ENCODE peak calls at places on chromosomes 3 and 15, in seven cellular contexts. Y is AG04450, Q is fibroblast of the aortic adventitia, H is left lung, M is thoracic aorta, R is NB4, G is pancreas. Z is an unnamed sample.

GRCh38 chr3:180284331-180285110 is 247.8 kb upstream of the PEX5L start:
- DNase-seq in Y (no peak), Q (peak), H (no peak), M (no peak), R (no peak), G (no peak), Z (no peak)

GRCh38 chr3:101941253-101942039 is 92.1 kb downstream of the NFKBIZ start:
- DNase-seq in Y (no peak), Q (peak), H (no peak), M (no peak), R (no peak), G (no peak), Z (peak)

GRCh38 chr3:77053769-77054168 is 13.9 kb downstream of the ROBO2 start:
- DNase-seq in Y (no peak), Q (no peak), H (no peak), M (no peak), R (no peak), G (no peak), Z (no peak)

GRCh38 chr3:132721479-132722164 is 587 bp downstream of the NPHP3 start:
- DNase-seq in Y (no peak), Q (peak), H (peak), M (peak), R (peak), G (peak), Z (peak)

GRCh38 chr15:29065571-29065970 is 179.8 kb downstream of the APBA2 start:
- DNase-seq in Y (no peak), Q (no peak), H (no peak), M (no peak), R (no peak), G (no peak), Z (no peak)

GRCh38 chr15:42332331-42332730 is 27.0 kb upstream of the CAPN3 start:
- DNase-seq in Y (no peak), Q (peak), H (no peak), M (no peak), R (no peak), G (no peak), Z (no peak)

GRCh38 chr15:33910741-33911140 is 57.6 kb upstream of the CHRM5 start:
- DNase-seq in Y (peak), Q (peak), H (no peak), M (no peak), R (no peak), G (no peak), Z (no peak)

GRCh38 chr15:75731248-75732100 is 18.8 kb upstream of the CSPG4 start:
- DNase-seq in Y (no peak), Q (no peak), H (peak), M (no peak), R (peak), G (no peak), Z (no peak)

GRCh38 chr3:13222131-13222530 is 148.9 kb upstream of the IQSEC1 start:
- DNase-seq in Y (no peak), Q (no peak), H (no peak), M (no peak), R (no peak), G (no peak), Z (no peak)

GRCh38 chr3:47984089-47984759 is 32.0 kb downstream of the MAP4 start:
- DNase-seq in Y (peak), Q (peak), H (no peak), M (peak), R (no peak), G (no peak), Z (peak)

GRCh38 chr3:35739964-35740527 is 100.7 kb downstream of the ARPP21 start:
- DNase-seq in Y (no peak), Q (no peak), H (no peak), M (no peak), R (no peak), G (no peak), Z (no peak)

GRCh38 chr15:65101418-65101890 is 13.5 kb downstream of the UBAP1L start:
- DNase-seq in Y (peak), Q (peak), H (peak), M (no peak), R (peak), G (peak), Z (no peak)

GRCh38 chr15:29270169-29270955 is 740 bp upstream of the NSMCE3 start:
- DNase-seq in Y (no peak), Q (peak), H (no peak), M (no peak), R (peak), G (no peak), Z (peak)

GRCh38 chr3:187773963-187774789 is 28.9 kb upstream of the BCL6 start:
- DNase-seq in Y (no peak), Q (no peak), H (peak), M (no peak), R (peak), G (no peak), Z (no peak)

GRCh38 chr3:143226678-143227291 is 107.2 kb downstream of the CHST2 start:
- DNase-seq in Y (no peak), Q (no peak), H (no peak), M (no peak), R (no peak), G (no peak), Z (no peak)

GRCh38 chr15:41494922-41495735 is 1.5 kb downstream of the ITPKA start:
- DNase-seq in Y (no peak), Q (no peak), H (no peak), M (no peak), R (no peak), G (peak), Z (no peak)

GRCh38 chr15:50051811-50052419 is 67.1 kb downstream of the ATP8B4 start:
- DNase-seq in Y (peak), Q (peak), H (peak), M (no peak), R (peak), G (no peak), Z (no peak)

GRCh38 chr3:166052440-166052839 is 215.2 kb upstream of the BCHE start:
- DNase-seq in Y (no peak), Q (no peak), H (no peak), M (no peak), R (peak), G (no peak), Z (no peak)

GRCh38 chr15:77497942-77498361 is 77.3 kb downstream of the HMG20A start:
- DNase-seq in Y (no peak), Q (peak), H (no peak), M (no peak), R (no peak), G (no peak), Z (peak)

GRCh38 chr15:96349034-96349932 is 18.8 kb downstream of the NR2F2 start:
- DNase-seq in Y (no peak), Q (peak), H (no peak), M (no peak), R (no peak), G (no peak), Z (no peak)

GRCh38 chr3:121167374-121168139 is 259.6 kb downstream of the STXBP5L start:
- DNase-seq in Y (no peak), Q (no peak), H (no peak), M (no peak), R (no peak), G (no peak), Z (no peak)

GRCh38 chr15:89767411-89767915 is 8.7 kb upstream of the MESP2 start:
- DNase-seq in Y (no peak), Q (no peak), H (no peak), M (no peak), R (no peak), G (peak), Z (no peak)

GRCh38 chr3:23292432-23292831 is 89.3 kb downstream of the UBE2E2 start:
- DNase-seq in Y (no peak), Q (no peak), H (no peak), M (no peak), R (no peak), G (no peak), Z (no peak)

GRCh38 chr15:78414608-78415250 is 23.3 kb upstream of the IREB2 start:
- DNase-seq in Y (no peak), Q (no peak), H (no peak), M (no peak), R (no peak), G (no peak), Z (no peak)

GRCh38 chr3:152113413-152113812 is 155.3 kb upstream of the MBNL1 start:
- DNase-seq in Y (no peak), Q (peak), H (no peak), M (no peak), R (no peak), G (no peak), Z (no peak)

GRCh38 chr3:123818324-123818920 is 65.7 kb downstream of the MYLK start:
- DNase-seq in Y (no peak), Q (no peak), H (no peak), M (no peak), R (no peak), G (no peak), Z (no peak)

GRCh38 chr3:165742351-165742750 is 94.9 kb downstream of the BCHE start:
- DNase-seq in Y (no peak), Q (no peak), H (no peak), M (no peak), R (no peak), G (no peak), Z (peak)

GRCh38 chr3:29804044-29804443 is 523.2 kb downstream of the RBMS3 start:
- DNase-seq in Y (no peak), Q (no peak), H (no peak), M (no peak), R (no peak), G (no peak), Z (no peak)

GRCh38 chr3:100004931-100005330 is 109.4 kb downstream of the FILIP1L start:
- DNase-seq in Y (no peak), Q (no peak), H (no peak), M (no peak), R (no peak), G (no peak), Z (no peak)

GRCh38 chr3:100007313-100007712 is 107.0 kb downstream of the FILIP1L start:
- DNase-seq in Y (no peak), Q (no peak), H (no peak), M (no peak), R (no peak), G (no peak), Z (no peak)

GRCh38 chr3:100003609-100004503 is 110.4 kb downstream of the FILIP1L start:
- DNase-seq in Y (no peak), Q (no peak), H (no peak), M (no peak), R (no peak), G (no peak), Z (no peak)

GRCh38 chr3:100006570-100007271 is 107.6 kb downstream of the FILIP1L start:
- DNase-seq in Y (peak), Q (peak), H (no peak), M (no peak), R (no peak), G (no peak), Z (no peak)

GRCh38 chr3:100005670-100006393 is 108.5 kb downstream of the FILIP1L start:
- DNase-seq in Y (no peak), Q (peak), H (no peak), M (no peak), R (no peak), G (no peak), Z (no peak)
- TF ChIP-seq CTCF in Y (no peak), Q (no peak), H (no peak), M (no peak), R (no peak), G (no peak), Z (no peak)

GRCh38 chr3:58633157-58633865 is 33.3 kb downstream of the FAM3D start:
- DNase-seq in Y (no peak), Q (no peak), H (no peak), M (no peak), R (no peak), G (no peak), Z (no peak)
- H3K4me3 ChIP-seq in Y (no peak), Q (no peak), H (no peak), M (no peak), R (no peak), G (no peak), Z (no peak)

DNA sequence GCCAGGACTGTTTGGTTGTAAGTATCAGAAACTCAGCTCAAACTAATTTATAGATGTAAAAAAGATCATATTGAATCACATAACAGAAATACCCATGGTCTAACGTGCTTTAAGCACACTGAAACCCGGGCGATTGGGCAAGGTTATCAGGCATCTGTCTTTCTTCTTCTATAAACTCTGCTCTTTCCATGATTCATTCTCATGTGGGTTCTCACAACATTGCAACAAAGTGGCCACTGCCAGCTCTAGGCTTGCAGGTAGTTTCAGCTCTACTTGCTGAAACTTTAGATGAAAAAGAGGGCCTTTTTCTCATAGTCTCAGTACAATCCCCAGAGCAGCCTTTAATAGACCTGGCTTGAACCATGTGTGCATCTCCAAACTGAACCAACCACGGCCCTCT is 456.1 kb downstream of the MFSD1 start:
- DNase-seq in Y (no peak), Q (no peak), H (no peak), M (no peak), R (no peak), G (no peak), Z (no peak)
- TF ChIP-seq CTCF in Y (no peak), Q (no peak), H (no peak), M (no peak), R (no peak), G (no peak), Z (no peak)

DNA sequence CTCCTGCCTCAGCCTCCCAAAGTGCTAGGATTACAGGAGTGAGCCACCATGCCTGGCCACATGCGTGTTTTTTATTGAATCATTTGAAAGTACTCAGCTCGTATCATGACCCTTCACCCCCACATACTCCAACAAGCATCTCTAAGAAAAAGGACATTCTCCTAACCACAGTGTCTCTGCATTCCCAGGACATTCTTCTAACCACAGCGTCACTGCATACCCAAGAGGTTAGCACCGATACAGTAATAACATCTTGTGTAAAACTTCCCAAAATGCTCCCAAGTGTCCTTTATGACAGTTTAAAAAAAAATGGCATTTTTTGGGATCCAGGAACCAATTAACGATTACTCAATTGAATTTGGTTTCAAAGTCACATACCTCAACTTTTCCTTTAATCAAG is 39.6 kb downstream of the FLNB start:
- DNase-seq in Y (no peak), Q (peak), H (no peak), M (no peak), R (no peak), G (no peak), Z (no peak)
- H3K4me3 ChIP-seq in Y (no peak), Q (no peak), H (no peak), M (no peak), R (no peak), G (no peak), Z (no peak)

Z was measured in retinal pigment epithelial cell.